ENCODE peak calls at places on chromosomes 6 and 20, in seven cellular contexts. E is mesendoderm; I is adrenal gland; U is NAMALWA; M is activated effector memory CD4-positive, alpha-beta T cell treated with Interleukin-2 at 50 U/mL for 16 hours; W is pancreas; N is ureter. K is an unnamed sample.

GRCh38 chr20:11140359-11140758 is 466.6 kb upstream of the JAG1 start:
- DNase-seq in E (no peak), I (no peak), M (no peak), U (no peak), N (no peak), W (no peak), K (no peak)

GRCh38 chr6:30304002-30304401 is 22.7 kb upstream of the TRIM39 start:
- DNase-seq in I (no peak), W (no peak), M (no peak), U (no peak), N (no peak), E (no peak), K (no peak)

GRCh38 chr6:26332408-26332807 is 32.6 kb upstream of the BTN3A2 start:
- DNase-seq in I (no peak), E (no peak), M (no peak), W (no peak), N (no peak), U (peak), K (no peak)

GRCh38 chr20:1809611-1810510 is 85.3 kb upstream of the SIRPA start:
- DNase-seq in I (no peak), M (no peak), U (no peak), E (no peak), N (no peak), W (no peak), K (peak)

GRCh38 chr6:35386989-35387388 is 44.6 kb downstream of the PPARD start:
- DNase-seq in N (no peak), E (peak), M (no peak), U (peak), W (no peak), I (no peak), K (no peak)

GRCh38 chr6:109486068-109486467 is 3.0 kb upstream of the ZBTB24 start:
- DNase-seq in I (no peak), W (no peak), M (no peak), E (no peak), U (no peak), N (no peak), K (peak)

GRCh38 chr6:89281779-89282246 is 33.3 kb downstream of the GABRR2 start:
- DNase-seq in U (peak), N (no peak), W (no peak), M (peak), I (peak), E (peak), K (peak)

GRCh38 chr6:32188381-32189081 is 1.5 kb downstream of the PBX2 start:
- DNase-seq in W (no peak), N (no peak), M (no peak), U (no peak), I (no peak), E (no peak), K (no peak)

GRCh38 chr6:158226655-158227512 is 58.7 kb downstream of the GTF2H5 start:
- DNase-seq in W (no peak), E (no peak), N (no peak), U (no peak), M (no peak), I (no peak), K (peak)

GRCh38 chr6:18528084-18528743 is 141.1 kb downstream of the RNF144B start:
- DNase-seq in M (no peak), I (no peak), E (peak), N (no peak), W (no peak), U (peak), K (no peak)

K was measured in islet precursor cell.